ENCODE peak calls at places on chromosomes 1 and 21, in five cellular contexts. One of them, this sample, is unnamed.

GRCh38 chr1:234720709-234721436 is 110.9 kb upstream of the IRF2BP2 start:
- DNase-seq in CD8-positive, alpha-beta memory T cell: no peak
- DNase-seq in tibial artery: no peak
- DNase-seq in psoas muscle: no peak
- DNase-seq in pancreas: no peak
- DNase-seq in this sample: no peak

GRCh38 chr1:167721617-167722151 is at the start of gene MPZL1:
- DNase-seq in CD8-positive, alpha-beta memory T cell: peak; percentile 93
- DNase-seq in tibial artery: peak; percentile 98
- DNase-seq in psoas muscle: peak; percentile 96
- DNase-seq in pancreas: peak; percentile 97
- DNase-seq in this sample: peak; percentile 71

GRCh38 chr21:31447477-31447876 is 103.4 kb upstream of the TIAM1 start:
- DNase-seq in CD8-positive, alpha-beta memory T cell: no peak
- DNase-seq in tibial artery: no peak
- DNase-seq in psoas muscle: peak; percentile 23
- DNase-seq in pancreas: no peak
- DNase-seq in this sample: no peak

GRCh38 chr1:99544328-99544727 is 101.6 kb upstream of the PALMD start:
- DNase-seq in CD8-positive, alpha-beta memory T cell: no peak
- DNase-seq in tibial artery: no peak
- DNase-seq in psoas muscle: no peak
- DNase-seq in pancreas: no peak
- DNase-seq in this sample: no peak

GRCh38 chr1:39089811-39090519 is 63.8 kb downstream of the NDUFS5 start:
- DNase-seq in CD8-positive, alpha-beta memory T cell: no peak
- DNase-seq in tibial artery: peak; percentile 40
- DNase-seq in psoas muscle: no peak
- DNase-seq in pancreas: no peak
- DNase-seq in this sample: no peak

GRCh38 chr1:208652300-208653160 is 408.3 kb upstream of the PLXNA2 start:
- DNase-seq in CD8-positive, alpha-beta memory T cell: no peak
- DNase-seq in tibial artery: no peak
- DNase-seq in psoas muscle: peak; percentile 16
- DNase-seq in pancreas: peak; percentile 28
- DNase-seq in this sample: peak; percentile 64

GRCh38 chr1:242489545-242489944 is 35.0 kb downstream of the PLD5 start:
- DNase-seq in CD8-positive, alpha-beta memory T cell: no peak
- DNase-seq in tibial artery: no peak
- DNase-seq in psoas muscle: no peak
- DNase-seq in pancreas: no peak
- DNase-seq in this sample: no peak

GRCh38 chr1:30405081-30405480 is 318.3 kb downstream of the MATN1 start:
- DNase-seq in CD8-positive, alpha-beta memory T cell: no peak
- DNase-seq in tibial artery: peak; percentile 32
- DNase-seq in psoas muscle: no peak
- DNase-seq in pancreas: no peak
- DNase-seq in this sample: no peak

GRCh38 chr21:32570456-32570855 is 14.9 kb downstream of the TCP10L start:
- DNase-seq in CD8-positive, alpha-beta memory T cell: no peak
- DNase-seq in tibial artery: no peak
- DNase-seq in psoas muscle: no peak
- DNase-seq in pancreas: no peak
- DNase-seq in this sample: no peak

GRCh38 chr1:31648633-31649032 is 4.0 kb upstream of the PEF1 start:
- DNase-seq in CD8-positive, alpha-beta memory T cell: no peak
- DNase-seq in tibial artery: peak; percentile 53
- DNase-seq in psoas muscle: no peak
- DNase-seq in pancreas: no peak
- DNase-seq in this sample: no peak

GRCh38 chr1:51373898-51374297 is 43.5 kb upstream of the TTC39A start:
- DNase-seq in CD8-positive, alpha-beta memory T cell: no peak
- DNase-seq in tibial artery: no peak
- DNase-seq in psoas muscle: no peak
- DNase-seq in pancreas: no peak
- DNase-seq in this sample: no peak

GRCh38 chr1:67793562-67793961 is 39.7 kb downstream of the GNG12 start:
- DNase-seq in CD8-positive, alpha-beta memory T cell: no peak
- DNase-seq in tibial artery: no peak
- DNase-seq in psoas muscle: no peak
- DNase-seq in pancreas: no peak
- DNase-seq in this sample: no peak

GRCh38 chr21:24023936-24024335 is 1583.3 kb downstream of the MRPL39 start:
- DNase-seq in CD8-positive, alpha-beta memory T cell: no peak
- DNase-seq in tibial artery: no peak
- DNase-seq in psoas muscle: no peak
- DNase-seq in pancreas: no peak
- DNase-seq in this sample: no peak

GRCh38 chr1:211630236-211631081 is 45.0 kb downstream of the NEK2 start:
- DNase-seq in CD8-positive, alpha-beta memory T cell: no peak
- DNase-seq in tibial artery: no peak
- DNase-seq in psoas muscle: no peak
- DNase-seq in pancreas: peak; percentile 80
- DNase-seq in this sample: no peak

GRCh38 chr1:43963890-43964289 is 5.9 kb upstream of the DPH2 start:
- DNase-seq in CD8-positive, alpha-beta memory T cell: no peak
- DNase-seq in tibial artery: no peak
- DNase-seq in psoas muscle: no peak
- DNase-seq in pancreas: no peak
- DNase-seq in this sample: no peak

GRCh38 chr1:150807674-150808073 is 386 bp downstream of the CTSK start:
- DNase-seq in CD8-positive, alpha-beta memory T cell: no peak
- DNase-seq in tibial artery: no peak
- DNase-seq in psoas muscle: no peak
- DNase-seq in pancreas: no peak
- DNase-seq in this sample: no peak

GRCh38 chr1:46413596-46413985 is 19.5 kb downstream of the FAAH start:
- DNase-seq in CD8-positive, alpha-beta memory T cell: peak; percentile 58
- DNase-seq in tibial artery: no peak
- DNase-seq in psoas muscle: no peak
- DNase-seq in pancreas: no peak
- DNase-seq in this sample: no peak

GRCh38 chr1:205579711-205580110 is 52.1 kb downstream of the ELK4 start:
- DNase-seq in CD8-positive, alpha-beta memory T cell: no peak
- DNase-seq in tibial artery: peak; percentile 43
- DNase-seq in psoas muscle: no peak
- DNase-seq in pancreas: no peak
- DNase-seq in this sample: peak; percentile 56

GRCh38 chr1:167438171-167439138 is 79.9 kb downstream of the CD247 start:
- DNase-seq in CD8-positive, alpha-beta memory T cell: no peak
- DNase-seq in tibial artery: no peak
- DNase-seq in psoas muscle: no peak
- DNase-seq in pancreas: no peak
- DNase-seq in this sample: no peak

GRCh38 chr1:53869454-53870117 is 20.0 kb downstream of the YIPF1 start:
- DNase-seq in CD8-positive, alpha-beta memory T cell: no peak
- DNase-seq in tibial artery: no peak
- DNase-seq in psoas muscle: no peak
- DNase-seq in pancreas: no peak
- DNase-seq in this sample: no peak

GRCh38 chr1:212368073-212368484 is 46.6 kb downstream of the PACC1 start:
- DNase-seq in CD8-positive, alpha-beta memory T cell: peak; percentile 64
- DNase-seq in tibial artery: no peak
- DNase-seq in psoas muscle: no peak
- DNase-seq in pancreas: no peak
- DNase-seq in this sample: no peak

GRCh38 chr1:23216771-23217420 is 406 bp downstream of the HTR1D start:
- DNase-seq in CD8-positive, alpha-beta memory T cell: no peak
- DNase-seq in tibial artery: no peak
- DNase-seq in psoas muscle: peak; percentile 19
- DNase-seq in pancreas: peak; percentile 60
- DNase-seq in this sample: no peak

GRCh38 chr1:25796807-25797458 is 3.1 kb upstream of the SELENON start:
- DNase-seq in CD8-positive, alpha-beta memory T cell: peak; percentile 87
- DNase-seq in tibial artery: peak; percentile 88
- DNase-seq in psoas muscle: peak; percentile 87
- DNase-seq in pancreas: peak; percentile 92
- DNase-seq in this sample: peak; percentile 33

GRCh38 chr1:240190881-240191385 is 99.2 kb downstream of the FMN2 start:
- DNase-seq in CD8-positive, alpha-beta memory T cell: no peak
- DNase-seq in tibial artery: no peak
- DNase-seq in psoas muscle: no peak
- DNase-seq in pancreas: no peak
- DNase-seq in this sample: no peak

GRCh38 chr1:45354838-45355237 is 14.6 kb upstream of the MUTYH start:
- DNase-seq in CD8-positive, alpha-beta memory T cell: no peak
- DNase-seq in tibial artery: no peak
- DNase-seq in psoas muscle: no peak
- DNase-seq in pancreas: no peak
- DNase-seq in this sample: no peak
- H3K4me1 ChIP-seq in CD8-positive, alpha-beta memory T cell: no peaks in the 10 kb centered on the region
- H3K4me1 ChIP-seq in tibial artery: no peaks in the 10 kb centered on the region
- H3K4me1 ChIP-seq in psoas muscle: peaks cover 39% of the 10 kb centered on the region
- H3K4me1 ChIP-seq in pancreas: no peaks in the 10 kb centered on the region
- H3K4me1 ChIP-seq in this sample: no peaks in the 10 kb centered on the region

GRCh38 chr21:45588861-45589491 is 46.7 kb upstream of the SLC19A1 start:
- DNase-seq in CD8-positive, alpha-beta memory T cell: no peak
- DNase-seq in tibial artery: no peak
- DNase-seq in psoas muscle: no peak
- DNase-seq in pancreas: no peak
- DNase-seq in this sample: no peak

GRCh38 chr21:45590726-45591618 is 48.7 kb upstream of the SLC19A1 start:
- DNase-seq in CD8-positive, alpha-beta memory T cell: peak; percentile 58
- DNase-seq in tibial artery: peak; percentile 62
- DNase-seq in psoas muscle: peak; percentile 31
- DNase-seq in pancreas: peak; percentile 85
- DNase-seq in this sample: no peak

GRCh38 chr21:45589686-45590245 is 47.5 kb upstream of the SLC19A1 start:
- DNase-seq in CD8-positive, alpha-beta memory T cell: peak; percentile 33
- DNase-seq in tibial artery: no peak
- DNase-seq in psoas muscle: no peak
- DNase-seq in pancreas: no peak
- DNase-seq in this sample: peak; percentile 53

GRCh38 chr21:45591619-45592207 is 49.5 kb upstream of the SLC19A1 start:
- DNase-seq in CD8-positive, alpha-beta memory T cell: peak; percentile 26
- DNase-seq in tibial artery: peak; percentile 29
- DNase-seq in psoas muscle: no peak
- DNase-seq in pancreas: no peak
- DNase-seq in this sample: no peak

DNA sequence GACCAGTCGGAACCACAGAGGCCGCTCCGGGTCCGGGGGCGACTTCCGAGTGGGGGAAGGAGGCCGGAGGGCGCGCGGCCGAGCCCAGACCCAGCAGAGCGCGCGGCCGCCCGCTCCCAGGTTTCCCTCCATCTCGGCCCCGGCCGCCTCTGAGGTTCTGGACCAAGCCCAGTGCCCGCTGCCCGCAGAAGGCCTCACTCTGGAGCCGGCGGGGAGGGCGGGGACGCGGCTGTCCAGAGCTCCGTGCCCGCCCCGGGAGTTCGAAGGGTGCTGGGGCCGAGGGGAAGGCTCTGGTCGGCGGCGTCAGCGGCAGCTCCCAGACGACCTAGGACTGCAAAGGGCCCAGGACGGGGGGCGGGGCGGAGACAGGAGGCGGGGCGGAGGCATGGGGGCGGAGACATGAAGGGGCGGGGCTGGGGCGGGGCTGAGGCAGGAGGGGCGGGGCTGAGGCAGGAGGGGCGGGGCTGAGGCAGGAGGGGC is 48.0 kb upstream of the SLC19A1 start:
- DNase-seq in CD8-positive, alpha-beta memory T cell: peak; percentile 78
- DNase-seq in tibial artery: peak; percentile 59
- DNase-seq in psoas muscle: peak; percentile 57
- DNase-seq in pancreas: peak; percentile 93
- DNase-seq in this sample: no peak
- H3K4me3 ChIP-seq in CD8-positive, alpha-beta memory T cell: no peak overlapping the region
- H3K4me3 ChIP-seq in tibial artery: peak overlapping the region; percentile 46
- H3K4me3 ChIP-seq in psoas muscle: peak overlapping the region; percentile 54
- H3K4me3 ChIP-seq in pancreas: peak overlapping the region; percentile 51
- H3K4me3 ChIP-seq in this sample: peak overlapping the region; percentile 42

GRCh38 chr21:44872266-44872567 is 1.3 kb downstream of the PTTG1IP start:
- DNase-seq in CD8-positive, alpha-beta memory T cell: no peak
- DNase-seq in tibial artery: no peak
- DNase-seq in psoas muscle: no peak
- DNase-seq in pancreas: no peak
- DNase-seq in this sample: no peak
- H3K4me1 ChIP-seq in CD8-positive, alpha-beta memory T cell: peaks cover 61% of the 10 kb centered on the region
- H3K4me1 ChIP-seq in tibial artery: peaks cover 45% of the 10 kb centered on the region
- H3K4me1 ChIP-seq in psoas muscle: peaks cover 62% of the 10 kb centered on the region
- H3K4me1 ChIP-seq in pancreas: peaks cover 17% of the 10 kb centered on the region
- H3K4me1 ChIP-seq in this sample: peaks cover 50% of the 10 kb centered on the region

GRCh38 chr1:86154581-86155060 is 2.0 kb downstream of the COL24A1 start:
- DNase-seq in CD8-positive, alpha-beta memory T cell: no peak
- DNase-seq in tibial artery: peak; percentile 48
- DNase-seq in psoas muscle: no peak
- DNase-seq in pancreas: peak; percentile 42
- DNase-seq in this sample: no peak

GRCh38 chr1:86152887-86153286 is 3.7 kb downstream of the COL24A1 start:
- DNase-seq in CD8-positive, alpha-beta memory T cell: no peak
- DNase-seq in tibial artery: no peak
- DNase-seq in psoas muscle: no peak
- DNase-seq in pancreas: no peak
- DNase-seq in this sample: no peak

GRCh38 chr1:86156571-86157455 is at the start of gene COL24A1:
- DNase-seq in CD8-positive, alpha-beta memory T cell: no peak
- DNase-seq in tibial artery: peak; percentile 63
- DNase-seq in psoas muscle: peak; percentile 27
- DNase-seq in pancreas: peak; percentile 58
- DNase-seq in this sample: peak; percentile 61

GRCh38 chr1:86155061-86155806 is 1.3 kb downstream of the COL24A1 start:
- DNase-seq in CD8-positive, alpha-beta memory T cell: no peak
- DNase-seq in tibial artery: peak; percentile 61
- DNase-seq in psoas muscle: peak; percentile 17
- DNase-seq in pancreas: peak; percentile 72
- DNase-seq in this sample: no peak

GRCh38 chr1:86155807-86156561 is 588 bp downstream of the COL24A1 start:
- DNase-seq in CD8-positive, alpha-beta memory T cell: no peak
- DNase-seq in tibial artery: no peak
- DNase-seq in psoas muscle: peak; percentile 23
- DNase-seq in pancreas: peak; percentile 67
- DNase-seq in this sample: no peak
- H3K4me3 ChIP-seq in CD8-positive, alpha-beta memory T cell: no peak overlapping the region
- H3K4me3 ChIP-seq in tibial artery: peak overlapping the region; percentile 49
- H3K4me3 ChIP-seq in psoas muscle: peak overlapping the region; percentile 72
- H3K4me3 ChIP-seq in pancreas: peak overlapping the region; percentile 7
- H3K4me3 ChIP-seq in this sample: peak overlapping the region; percentile 60

GRCh38 chr1:197440730-197441129 is 172.7 kb downstream of the CRB1 start:
- DNase-seq in CD8-positive, alpha-beta memory T cell: no peak
- DNase-seq in tibial artery: no peak
- DNase-seq in psoas muscle: no peak
- DNase-seq in pancreas: no peak
- DNase-seq in this sample: no peak
- H3K4me1 ChIP-seq in CD8-positive, alpha-beta memory T cell: no peaks in the 10 kb centered on the region
- H3K4me1 ChIP-seq in tibial artery: peaks cover 3% of the 10 kb centered on the region
- H3K4me1 ChIP-seq in psoas muscle: no peaks in the 10 kb centered on the region
- H3K4me1 ChIP-seq in pancreas: no peaks in the 10 kb centered on the region
- H3K4me1 ChIP-seq in this sample: peaks cover 5% of the 10 kb centered on the region

DNA sequence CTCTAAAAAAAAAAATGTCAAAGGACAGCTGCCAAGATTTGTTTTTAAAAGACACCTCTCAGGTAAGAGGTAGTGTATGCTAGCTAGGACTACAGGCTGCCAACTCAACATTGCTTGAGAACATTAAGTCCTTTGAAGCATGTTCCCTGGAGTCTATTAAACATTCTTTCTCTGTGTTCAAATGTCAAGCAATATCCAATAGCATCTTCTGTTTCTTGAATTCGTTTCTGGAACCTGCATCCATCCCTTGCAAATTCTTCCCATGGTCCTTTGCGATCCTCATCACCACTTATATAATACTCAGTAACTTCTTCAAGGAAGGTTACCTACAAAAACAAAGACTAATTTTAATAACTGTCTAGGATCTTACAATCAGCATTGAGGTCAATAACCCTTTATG is 5.6 kb downstream of the PPP1R15B start:
- DNase-seq in CD8-positive, alpha-beta memory T cell: no peak
- DNase-seq in tibial artery: no peak
- DNase-seq in psoas muscle: no peak
- DNase-seq in pancreas: no peak
- DNase-seq in this sample: no peak
- H3K4me3 ChIP-seq in CD8-positive, alpha-beta memory T cell: peak overlapping the region; percentile 0
- H3K4me3 ChIP-seq in tibial artery: peak overlapping the region; percentile 86
- H3K4me3 ChIP-seq in psoas muscle: peak overlapping the region; percentile 93
- H3K4me3 ChIP-seq in pancreas: no peak overlapping the region
- H3K4me3 ChIP-seq in this sample: peak overlapping the region; percentile 76